ENCODE peak calls at places on chromosomes 12 and 14, in nine cellular contexts. O is RWPE2; T is PC-3; Z is transverse colon; W is uterus; Q is thoracic aorta; I is pancreas; U is IMR-90; B is CD4-positive, CD25-positive, alpha-beta regulatory T cell. J is an unnamed sample. For H3K9me3, the result is how much of the 10 kb centered on the place peaks cover.

GRCh38 chr12:89252284-89252683 is 100.0 kb downstream of the DUSP6 start:
- DNase-seq in U (peak), Q (no peak), Z (no peak), I (no peak), B (no peak), O (no peak), W (no peak), T (no peak), J (no peak)

GRCh38 chr14:25607095-25607657 is 557.2 kb upstream of the STXBP6 start:
- DNase-seq in Q (no peak), Z (no peak), I (no peak), W (no peak), B (no peak), O (no peak), T (no peak), U (no peak), J (no peak)

GRCh38 chr12:97995578-97995977 is 519.8 kb upstream of the TMPO start:
- DNase-seq in O (no peak), W (no peak), B (no peak), U (no peak), Z (no peak), T (no peak), Q (no peak), I (no peak), J (no peak)

GRCh38 chr12:29889737-29890136 is 106.0 kb upstream of the TMTC1 start:
- DNase-seq in B (no peak), T (peak), W (peak), Z (peak), U (peak), O (no peak), I (peak), Q (no peak), J (peak)

GRCh38 chr12:9951026-9951652 is 19.0 kb upstream of the CLEC2A start:
- DNase-seq in T (no peak), I (no peak), B (peak), W (no peak), Q (no peak), O (no peak), Z (peak), U (no peak), J (peak)

GRCh38 chr14:96390965-96391292 is 999 bp upstream of the AK7 start:
- DNase-seq in B (peak), W (no peak), Q (no peak), U (no peak), Z (no peak), O (no peak), T (no peak), I (no peak), J (no peak)

GRCh38 chr12:93140801-93141200 is 211.7 kb upstream of the EEA1 start:
- DNase-seq in Q (no peak), U (no peak), O (no peak), T (no peak), W (no peak), I (no peak), B (no peak), Z (no peak), J (no peak)

GRCh38 chr12:90622431-90622830 is 332.5 kb downstream of the CCER1 start:
- DNase-seq in O (no peak), I (no peak), Z (no peak), U (peak), Q (no peak), W (no peak), T (no peak), B (no peak), J (no peak)

GRCh38 chr12:28925726-28926376 is 223.2 kb upstream of the FAR2 start:
- DNase-seq in I (no peak), O (no peak), T (no peak), Z (no peak), B (no peak), W (peak), U (peak), Q (no peak), J (no peak)

GRCh38 chr14:94897092-94897491 is 127.2 kb upstream of the GSC start:
- DNase-seq in W (no peak), Q (no peak), O (peak), U (no peak), B (no peak), I (no peak), Z (no peak), T (no peak), J (no peak)

GRCh38 chr12:11228268-11228879 is 41.1 kb downstream of the PRB3 start:
- DNase-seq in Z (peak), O (no peak), W (no peak), T (peak), U (peak), I (peak), Q (no peak), B (peak), J (peak)

DNA sequence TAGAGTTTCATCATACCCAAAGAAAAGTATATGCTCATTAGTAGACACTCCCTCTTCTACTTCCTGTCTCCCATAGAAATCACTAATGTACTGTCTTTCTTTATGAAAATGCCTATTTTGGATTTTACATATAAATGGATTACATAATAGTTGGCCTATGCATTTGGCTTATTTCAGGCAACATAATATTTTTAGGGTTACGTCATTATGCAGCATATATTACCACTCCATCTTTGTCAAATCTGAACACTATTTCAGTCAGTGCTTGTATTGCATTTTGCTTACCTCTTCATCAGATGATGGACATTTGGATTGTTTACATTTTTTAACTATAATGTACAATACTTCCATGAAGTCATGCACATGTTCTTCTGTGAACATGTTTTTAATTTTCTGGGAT is 1406.1 kb downstream of the LRFN5 start:
- DNase-seq in I (no peak), B (no peak), Z (no peak), O (no peak), Q (no peak), W (no peak), T (no peak), U (no peak), J (no peak)
- H3K9me3 ChIP-seq in I (under half), B (under half), Z (under half), O (under half), Q (under half), W (under half), T (under half), U (under half), J (under half)

GRCh38 chr12:52232233-52232915 is 669 bp upstream of the KRT7 start:
- DNase-seq in Q (no peak), U (no peak), I (peak), O (peak), Z (no peak), B (no peak), T (no peak), W (no peak), J (peak)
- H3K27ac ChIP-seq in Q (peak), U (no peak), I (no peak), O (peak), Z (no peak), B (no peak), T (peak), W (no peak), J (no peak)

DNA sequence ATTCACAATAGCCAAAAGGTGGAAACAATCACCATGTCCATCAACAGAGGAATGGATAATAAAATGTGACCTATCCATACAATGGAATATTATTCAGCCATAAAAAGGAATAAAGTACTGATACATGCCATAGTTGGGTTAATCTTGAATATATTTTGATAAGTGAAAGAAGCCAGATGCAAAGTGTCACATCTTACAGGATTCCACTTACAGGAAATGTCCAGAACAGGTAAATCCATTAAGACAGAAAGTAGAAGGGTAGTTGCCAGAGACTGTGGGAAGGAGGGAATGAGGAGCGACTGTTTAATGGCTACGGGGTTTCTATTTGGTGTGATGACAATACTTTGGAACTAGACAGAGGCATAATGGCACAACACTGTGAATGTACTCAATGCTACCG is 171.6 kb downstream of the KSR2 start:
- DNase-seq in W (no peak), Q (no peak), T (no peak), Z (no peak), O (no peak), B (no peak), I (no peak), U (no peak), J (no peak)
- H3K9me3 ChIP-seq in W (under half), Q (under half), T (under half), Z (under half), O (under half), B (under half), I (under half), U (under half), J (under half)

DNA sequence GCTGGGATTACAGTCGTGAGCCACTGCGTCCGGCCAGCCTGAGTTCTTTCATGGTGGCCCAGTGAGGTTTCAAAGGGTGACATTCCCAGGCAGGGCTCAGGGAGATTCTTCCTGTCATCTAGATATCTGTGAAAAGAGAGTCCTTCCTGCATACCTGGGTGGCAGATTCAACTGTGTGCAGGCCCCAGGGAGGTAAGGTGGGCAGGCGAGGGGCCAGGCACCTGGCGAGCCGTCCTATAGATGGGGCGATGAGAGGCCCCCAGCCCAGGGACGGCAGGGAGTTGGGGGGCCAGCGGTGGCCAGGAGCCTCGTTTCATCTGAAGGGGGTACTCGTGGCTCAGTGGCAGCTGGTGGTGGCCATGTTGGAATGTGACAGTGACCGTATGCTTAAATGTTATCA is 7.1 kb upstream of the EP400 start:
- DNase-seq in W (no peak), B (no peak), Z (no peak), I (no peak), Q (no peak), T (no peak), U (no peak), O (no peak), J (peak)
- H3K27ac ChIP-seq in W (no peak), B (no peak), Z (no peak), I (no peak), Q (no peak), T (no peak), U (no peak), O (no peak), J (no peak)

DNA sequence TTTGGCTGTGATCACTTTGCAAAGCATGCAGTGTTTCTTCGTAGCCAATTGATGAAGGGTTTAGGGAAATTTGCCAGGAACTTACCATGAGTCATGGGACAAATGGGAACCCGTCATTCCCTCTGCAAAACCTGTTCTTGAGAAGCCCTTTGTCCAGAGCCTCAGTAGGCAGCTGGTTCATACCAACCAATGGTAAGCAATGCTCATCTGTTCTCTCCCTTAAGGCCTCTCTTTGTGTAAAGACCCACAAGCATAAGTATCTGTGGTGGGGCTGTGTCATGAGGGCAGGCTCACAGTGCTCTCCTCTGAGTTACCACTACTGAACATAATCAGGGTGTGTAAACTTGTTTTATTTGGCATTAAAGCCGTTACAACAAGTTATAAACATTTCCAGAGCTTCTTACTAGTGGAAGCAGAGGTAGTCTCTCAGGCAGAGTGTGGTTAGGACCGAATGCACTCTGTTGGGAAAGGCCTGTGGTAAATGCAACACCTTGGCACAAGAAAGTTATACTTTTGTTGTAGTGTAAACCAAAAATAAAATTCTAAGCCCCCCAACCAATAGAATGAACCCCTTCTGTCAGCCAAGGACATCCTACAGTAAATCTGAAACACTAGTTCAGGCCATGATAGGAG is 119.8 kb downstream of the SINHCAF start:
- DNase-seq in U (peak), O (no peak), B (no peak), I (no peak), Q (no peak), W (no peak), Z (no peak), T (peak), J (peak)
- H3K9me3 ChIP-seq in U (under half), O (under half), B (under half), I (under half), Q (under half), W (under half), Z (under half), T (under half), J (under half)

GRCh38 chr14:36750244-36750643 is 88.6 kb downstream of the PAX9 start:
- DNase-seq in B (no peak), T (no peak), Q (no peak), O (no peak), Z (no peak), W (no peak), I (no peak), U (no peak), J (no peak)

GRCh38 chr14:36747411-36748184 is 85.9 kb downstream of the PAX9 start:
- DNase-seq in T (peak), U (no peak), Z (no peak), O (no peak), Q (no peak), B (no peak), I (no peak), W (no peak), J (no peak)

GRCh38 chr14:36751920-36752319 is 90.3 kb downstream of the PAX9 start:
- DNase-seq in W (no peak), T (peak), U (no peak), I (no peak), O (no peak), B (no peak), Z (no peak), Q (no peak), J (no peak)

GRCh38 chr14:36748814-36749213 is 87.2 kb downstream of the PAX9 start:
- DNase-seq in T (no peak), O (no peak), I (no peak), Q (no peak), W (no peak), U (no peak), Z (no peak), B (no peak), J (no peak)

DNA sequence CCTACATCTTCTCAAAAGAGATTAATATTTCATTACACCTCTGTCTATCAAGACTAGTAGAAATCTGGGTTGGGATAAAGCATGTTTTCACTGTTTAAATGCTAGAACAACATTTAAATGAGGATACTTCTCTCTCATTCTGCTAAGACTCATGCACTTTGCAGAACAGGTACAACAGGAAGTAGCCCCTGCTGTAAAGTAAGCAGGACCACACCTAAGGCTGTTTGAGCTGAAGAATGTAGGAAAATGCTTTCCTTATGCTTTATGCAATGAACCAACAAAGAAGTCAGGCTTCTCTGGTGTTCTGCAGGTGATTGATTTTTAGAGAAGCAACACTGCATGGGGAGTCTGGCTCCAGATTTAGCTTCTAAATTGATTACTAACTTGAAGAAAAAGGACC is 89.5 kb downstream of the PAX9 start:
- DNase-seq in I (no peak), T (peak), O (no peak), U (no peak), Z (peak), Q (no peak), W (no peak), B (no peak), J (no peak)
- H3K27ac ChIP-seq in I (no peak), T (no peak), O (no peak), U (no peak), Z (peak), Q (no peak), W (no peak), B (no peak), J (no peak)

DNA sequence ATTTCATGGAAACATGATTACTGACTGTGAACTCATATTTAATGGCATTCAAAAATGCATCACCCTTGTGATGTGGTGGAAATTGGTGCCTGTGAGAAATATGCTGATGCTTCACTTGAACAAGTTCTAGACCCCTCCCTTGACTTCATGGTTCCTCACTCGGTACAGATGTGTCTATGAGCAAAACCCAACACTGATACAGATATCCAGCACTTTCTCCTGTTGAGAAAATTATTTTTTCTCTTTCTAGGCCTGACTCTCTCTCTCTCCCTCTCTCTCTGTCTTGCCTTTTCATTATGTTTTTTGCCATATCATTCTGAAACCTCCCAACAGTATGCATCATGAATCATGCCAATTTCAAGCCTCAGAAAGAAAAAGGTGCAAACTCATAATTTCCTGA is 543.4 kb downstream of the TMEM121 start:
- DNase-seq in Z (no peak), O (no peak), T (no peak), U (no peak), W (no peak), I (no peak), B (no peak), Q (no peak), J (no peak)
- H3K9me3 ChIP-seq in Z (under half), O (under half), T (under half), U (under half), W (under half), I (under half), B (under half), Q (under half), J (under half)

GRCh38 chr12:51717325-51717925 is 126.4 kb downstream of the SCN8A start:
- DNase-seq in O (no peak), T (no peak), Q (no peak), W (no peak), U (no peak), I (no peak), B (no peak), Z (no peak), J (no peak)

DNA sequence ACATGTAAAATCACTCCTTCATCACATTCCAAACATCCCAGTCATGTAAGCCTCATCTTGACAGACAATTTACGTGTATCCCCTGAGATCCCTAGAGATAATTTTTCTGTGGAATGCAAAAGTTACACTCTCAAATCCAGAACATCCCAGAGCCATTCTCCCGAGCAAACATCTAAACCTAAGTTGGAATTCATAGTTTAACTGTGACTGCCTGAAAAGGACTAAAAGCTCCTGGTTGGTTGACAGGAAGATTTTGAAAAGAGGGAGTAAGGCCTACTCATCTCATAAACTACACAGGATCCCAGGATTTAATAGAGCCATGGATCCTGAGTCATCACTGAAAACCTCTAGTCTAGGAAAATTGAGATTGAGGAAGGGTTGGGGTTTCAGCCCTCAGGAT is 123.6 kb downstream of the SCN8A start:
- DNase-seq in Q (no peak), B (no peak), Z (no peak), U (peak), W (no peak), T (peak), I (no peak), O (no peak), J (peak)
- H3K27ac ChIP-seq in Q (no peak), B (no peak), Z (no peak), U (peak), W (no peak), T (peak), I (no peak), O (no peak), J (peak)

DNA sequence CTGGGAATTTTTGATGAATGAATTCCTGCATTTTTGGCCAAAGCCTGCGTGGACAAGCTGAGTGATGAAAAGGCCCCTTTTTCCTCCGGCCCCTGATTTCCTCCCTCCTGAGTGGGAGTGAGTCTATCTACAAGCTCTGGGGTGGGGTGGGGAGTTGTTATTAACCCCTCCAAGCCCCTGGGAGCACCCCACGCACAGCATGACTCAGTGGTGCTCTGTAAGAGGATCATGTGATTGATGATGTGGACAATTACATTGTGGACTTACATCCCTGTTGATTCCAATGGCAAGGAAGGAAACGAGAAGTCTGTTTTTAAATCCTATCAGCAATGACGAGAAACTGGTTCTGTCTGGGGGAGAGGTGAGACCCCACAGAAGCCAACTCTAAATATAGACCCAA is 5.1 kb upstream of the DLK1 start:
- DNase-seq in Z (no peak), Q (no peak), O (no peak), B (no peak), T (no peak), I (no peak), U (peak), W (no peak), J (no peak)
- H3K9me3 ChIP-seq in Z (under half), Q (under half), O (under half), B (under half), T (under half), I (under half), U (under half), W (under half), J (under half)

GRCh38 chr14:102964152-102964730 is 41.8 kb downstream of the AMN start:
- DNase-seq in Z (no peak), T (no peak), O (no peak), W (no peak), Q (no peak), U (no peak), B (no peak), I (no peak), J (no peak)
- H3K27ac ChIP-seq in Z (no peak), T (no peak), O (no peak), W (no peak), Q (no peak), U (no peak), B (no peak), I (no peak), J (no peak)

J was measured in osteoblast.